ENCODE peak calls at places on chromosome 6, in ten cellular contexts. G is body of pancreas; A is NCI-H774; V is CD4-positive, CD25-positive, alpha-beta regulatory T cell; S is smooth muscle cell of the brain vasculature; X is NCI-H1417; O is upper lobe of right lung; K is lung microvascular endothelial cell; Z is HuH-7; Y is NCI-H748 treated with DMSO at 0.1 percent for 48 hours. R is an unnamed sample.

GRCh38 chr6:2029952-2030351 is 215.5 kb downstream of the GMDS start:
- DNase-seq in G (no peak), A (no peak), V (no peak), S (no peak), X (no peak), O (no peak), K (no peak), Z (no peak), Y (no peak), R (no peak)

GRCh38 chr6:47420394-47421371 is 56.9 kb upstream of the CD2AP start:
- DNase-seq in G (peak; percentile 67), A (no peak), V (no peak), S (no peak), X (no peak), O (no peak), K (no peak), Z (no peak), Y (no peak), R (no peak)

GRCh38 chr6:87059943-87060342 is 35.0 kb downstream of the CGA start:
- DNase-seq in G (no peak), A (no peak), V (no peak), S (no peak), X (no peak), O (no peak), K (no peak), Z (no peak), Y (no peak), R (no peak)

GRCh38 chr6:138465007-138465645 is 34.2 kb downstream of the NHSL1 start:
- DNase-seq in G (no peak), A (no peak), V (no peak), S (peak; percentile 40), X (no peak), O (no peak), K (peak; percentile 29), Z (no peak), Y (no peak), R (peak; percentile 61)

GRCh38 chr6:29938746-29939508 is 3.4 kb upstream of the HLA-A start:
- DNase-seq in G (no peak), A (no peak), V (no peak), S (no peak), X (no peak), O (no peak), K (no peak), Z (no peak), Y (no peak), R (peak; percentile 59)

GRCh38 chr6:44512868-44513641 is 125.5 kb downstream of the CDC5L start:
- DNase-seq in G (no peak), A (no peak), V (no peak), S (no peak), X (no peak), O (peak; percentile 29), K (no peak), Z (no peak), Y (no peak), R (no peak)

GRCh38 chr6:94733066-94733465 is 844.3 kb upstream of the MANEA start:
- DNase-seq in G (no peak), A (no peak), V (no peak), S (no peak), X (no peak), O (no peak), K (no peak), Z (no peak), Y (no peak), R (no peak)

GRCh38 chr6:144745434-144745833 is 460.3 kb downstream of the UTRN start:
- DNase-seq in G (no peak), A (no peak), V (no peak), S (no peak), X (no peak), O (no peak), K (no peak), Z (no peak), Y (peak; percentile 47), R (no peak)

GRCh38 chr6:157273756-157274088 is 49.6 kb downstream of the TMEM242 start:
- DNase-seq in G (peak; percentile 12), A (peak; percentile 66), V (peak; percentile 49), S (no peak), X (peak; percentile 33), O (no peak), K (no peak), Z (peak; percentile 98), Y (peak; percentile 49), R (peak; percentile 41)

GRCh38 chr6:141361559-141361958 is 771.2 kb upstream of the GJE1 start:
- DNase-seq in G (no peak), A (no peak), V (no peak), S (no peak), X (no peak), O (no peak), K (no peak), Z (no peak), Y (no peak), R (no peak)

GRCh38 chr6:30518505-30518850 is 29.2 kb downstream of the HLA-E start:
- DNase-seq in G (no peak), A (no peak), V (peak; percentile 47), S (no peak), X (no peak), O (no peak), K (no peak), Z (no peak), Y (no peak), R (peak; percentile 20)

GRCh38 chr6:11224252-11224965 is 8.1 kb downstream of the NEDD9 start:
- DNase-seq in G (no peak), A (no peak), V (peak; percentile 65), S (no peak), X (no peak), O (no peak), K (peak; percentile 64), Z (no peak), Y (no peak), R (no peak)

GRCh38 chr6:38281131-38281530 is 358.6 kb downstream of the BTBD9 start:
- DNase-seq in G (no peak), A (no peak), V (no peak), S (no peak), X (no peak), O (no peak), K (no peak), Z (no peak), Y (no peak), R (no peak)

R was measured in HepG2.